ENCODE peak calls at places on chromosomes 6 and 20, in eight cellular contexts. S is HS-27A, F is fibroblast of mammary gland, Z is T-helper 9 cell, H is HTR-8/SVneo, R is psoas muscle, U is substantia nigra, A is fibroblast of lung. X is an unnamed sample.

GRCh38 chr20:1469925-1470571 is 3.4 kb upstream of the NSFL1C start:
- DNase-seq in F (peak), A (peak), Z (no peak), H (peak), R (peak), S (peak), U (no peak), X (no peak)

GRCh38 chr6:21999012-21999528 is 297.8 kb downstream of the PRL start:
- DNase-seq in S (no peak), U (no peak), R (no peak), F (peak), Z (no peak), A (peak), H (peak), X (no peak)

GRCh38 chr6:71510856-71511255 is 222.2 kb downstream of the OGFRL1 start:
- DNase-seq in R (no peak), U (no peak), Z (no peak), F (no peak), S (no peak), H (no peak), A (no peak), X (no peak)

GRCh38 chr6:149646599-149646998 is 1.9 kb downstream of the KATNA1 start:
- DNase-seq in U (no peak), H (no peak), A (no peak), R (no peak), Z (no peak), F (no peak), S (no peak), X (no peak)

GRCh38 chr6:152267967-152268845 is 369.0 kb downstream of the SYNE1 start:
- DNase-seq in S (no peak), H (peak), F (peak), R (no peak), U (no peak), Z (peak), A (no peak), X (no peak)

GRCh38 chr6:31586596-31586995 is 519 bp downstream of the LST1 start:
- DNase-seq in H (no peak), F (no peak), A (no peak), S (no peak), R (no peak), U (peak), Z (no peak), X (no peak)

GRCh38 chr6:43944908-43945777 is 175.1 kb downstream of the VEGFA start:
- DNase-seq in S (peak), H (no peak), Z (no peak), A (peak), R (no peak), U (no peak), F (no peak), X (no peak)

GRCh38 chr20:32855387-32855786 is 3.3 kb upstream of the EFCAB8 start:
- DNase-seq in H (no peak), S (no peak), F (no peak), R (no peak), A (no peak), Z (no peak), U (no peak), X (no peak)

GRCh38 chr6:43776115-43776798 is 6.2 kb downstream of the VEGFA start:
- DNase-seq in S (no peak), R (peak), A (no peak), U (no peak), Z (no peak), F (no peak), H (no peak), X (no peak)

GRCh38 chr6:119476024-119476423 is 126.5 kb upstream of the MAN1A1 start:
- DNase-seq in U (no peak), S (no peak), F (no peak), R (no peak), H (no peak), A (no peak), Z (no peak), X (no peak)

GRCh38 chr6:158039178-158039557 is 57.5 kb downstream of the SYNJ2 start:
- DNase-seq in U (no peak), R (no peak), Z (no peak), H (no peak), A (peak), S (no peak), F (no peak), X (no peak)

GRCh38 chr6:133368664-133369063 is 127.5 kb downstream of the EYA4 start:
- DNase-seq in Z (no peak), A (no peak), S (no peak), R (peak), U (no peak), F (no peak), H (no peak), X (no peak)

GRCh38 chr6:10425973-10426780 is 11.3 kb upstream of the TFAP2A start:
- DNase-seq in U (no peak), R (no peak), H (peak), A (peak), S (no peak), Z (no peak), F (no peak), X (no peak)

GRCh38 chr20:22796465-22797077 is 212.2 kb upstream of the FOXA2 start:
- DNase-seq in Z (no peak), A (peak), F (peak), S (peak), R (no peak), U (no peak), H (no peak), X (no peak)

GRCh38 chr6:111804627-111805235 is 68.5 kb downstream of the FYN start:
- DNase-seq in F (peak), U (no peak), R (no peak), A (peak), S (no peak), H (no peak), Z (peak), X (no peak)

GRCh38 chr6:84763397-84764331 is 734 bp downstream of the TBX18 start:
- DNase-seq in H (peak), S (peak), A (peak), U (no peak), F (peak), Z (no peak), R (peak), X (no peak)

GRCh38 chr6:91166271-91166670 is 579.4 kb upstream of the MAP3K7 start:
- DNase-seq in Z (no peak), S (no peak), F (no peak), R (no peak), U (no peak), H (no peak), A (peak), X (no peak)

GRCh38 chr6:136076496-136076895 is 173.6 kb downstream of the MTFR2 start:
- DNase-seq in S (no peak), R (no peak), U (no peak), H (no peak), Z (no peak), F (peak), A (peak), X (no peak)

GRCh38 chr6:133756046-133756445 is 132.9 kb upstream of the TCF21 start:
- DNase-seq in A (peak), Z (no peak), H (no peak), F (peak), R (no peak), U (no peak), S (no peak), X (no peak)

GRCh38 chr20:36344517-36345132 is 38.5 kb downstream of the DLGAP4 start:
- DNase-seq in A (peak), H (peak), F (peak), R (no peak), U (no peak), Z (no peak), S (peak), X (no peak)

GRCh38 chr6:127460465-127460864 is 1.3 kb upstream of the KIAA0408 start:
- DNase-seq in H (no peak), S (no peak), Z (no peak), R (no peak), F (no peak), U (no peak), A (no peak), X (no peak)

GRCh38 chr6:140779991-140780596 is 1352.6 kb upstream of the GJE1 start:
- DNase-seq in U (no peak), R (peak), H (no peak), S (no peak), Z (no peak), A (no peak), F (no peak), X (no peak)

GRCh38 chr20:34983995-34984735 is 28.5 kb downstream of the MYH7B start:
- DNase-seq in R (peak), H (no peak), U (no peak), F (no peak), A (no peak), Z (no peak), S (no peak), X (no peak)

GRCh38 chr6:14270925-14271791 is 153.6 kb downstream of the CD83 start:
- DNase-seq in S (peak), F (peak), H (peak), A (peak), Z (no peak), U (no peak), R (no peak), X (no peak)

GRCh38 chr6:2857580-2858337 is 16.1 kb upstream of the SERPINB1 start:
- DNase-seq in F (peak), H (peak), U (no peak), A (peak), S (no peak), Z (peak), R (no peak), X (no peak)

GRCh38 chr6:53728570-53729194 is 63.1 kb upstream of the KLHL31 start:
- DNase-seq in S (no peak), R (no peak), Z (peak), U (no peak), H (peak), F (peak), A (peak), X (peak)

GRCh38 chr6:113630365-113630737 is 226.8 kb upstream of the MARCKS start:
- DNase-seq in A (peak), R (no peak), U (no peak), H (no peak), F (peak), S (no peak), Z (no peak), X (no peak)

GRCh38 chr6:43806758-43807227 is 36.8 kb downstream of the VEGFA start:
- DNase-seq in Z (no peak), F (no peak), H (no peak), A (no peak), R (no peak), U (no peak), S (no peak), X (no peak)

GRCh38 chr6:112039431-112039770 is 14.5 kb upstream of the CCN6 start:
- DNase-seq in H (no peak), A (no peak), S (no peak), F (no peak), U (no peak), Z (no peak), R (no peak), X (no peak)

GRCh38 chr20:34571753-34572152 is 13.2 kb downstream of the MAP1LC3A start:
- DNase-seq in Z (no peak), H (no peak), A (no peak), R (no peak), S (no peak), F (no peak), U (no peak), X (no peak)

GRCh38 chr20:36802326-36803223 is 29.0 kb upstream of the DSN1 start:
- DNase-seq in F (peak), U (no peak), S (no peak), A (peak), R (no peak), H (no peak), Z (no peak), X (no peak)

GRCh38 chr6:4591218-4591617 is 185.0 kb upstream of the CDYL start:
- DNase-seq in S (no peak), H (no peak), R (no peak), F (no peak), A (no peak), U (no peak), Z (no peak), X (no peak)

GRCh38 chr20:63279931-63280330 is 7.3 kb downstream of the ARFGAP1 start:
- DNase-seq in Z (no peak), S (no peak), F (no peak), R (no peak), H (no peak), A (no peak), U (no peak), X (no peak)

GRCh38 chr6:9848094-9848493 is 566.8 kb downstream of the TFAP2A start:
- DNase-seq in F (no peak), A (no peak), R (no peak), U (no peak), S (no peak), Z (no peak), H (no peak), X (no peak)

GRCh38 chr6:104679971-104680370 is 179.7 kb downstream of the HACE1 start:
- DNase-seq in F (no peak), U (no peak), H (no peak), Z (no peak), R (no peak), S (no peak), A (no peak), X (no peak)

GRCh38 chr20:46990017-46990810 is 95.6 kb downstream of the EYA2 start:
- DNase-seq in R (no peak), A (no peak), U (no peak), S (no peak), F (no peak), Z (no peak), H (no peak), X (no peak)

GRCh38 chr6:89509719-89510339 is 76.9 kb downstream of the ANKRD6 start:
- DNase-seq in S (no peak), R (no peak), H (no peak), A (no peak), U (no peak), F (no peak), Z (no peak), X (no peak)

GRCh38 chr20:5569021-5569420 is 181.2 kb upstream of the SHLD1 start:
- DNase-seq in S (peak), H (peak), R (no peak), A (peak), U (no peak), Z (peak), F (peak), X (no peak)

X was measured in GM12891.